ENCODE peak calls at places on chromosomes 2 and 18, in ten cellular contexts. One of them, this sample, is unnamed. For H3K27me3, the result is how much of the 10 kb centered on the place peaks cover.

GRCh38 chr2:60602828-60603532 is 49.5 kb upstream of the BCL11A start:
- DNase-seq in naive thymus-derived CD4-positive, alpha-beta T cell: no peak
- DNase-seq in fibroblast of lung: no peak
- DNase-seq in BJ: no peak
- DNase-seq in CD8-positive, alpha-beta T cell: no peak
- DNase-seq in brain microvascular endothelial cell: no peak
- DNase-seq in IMR-90: no peak
- DNase-seq in ovary: no peak
- DNase-seq in CD4-positive, alpha-beta memory T cell: no peak
- DNase-seq in tibial nerve: no peak
- DNase-seq in this sample: no peak

GRCh38 chr2:161237397-161238263 is 70.6 kb upstream of the PSMD14 start:
- DNase-seq in naive thymus-derived CD4-positive, alpha-beta T cell: peak
- DNase-seq in fibroblast of lung: peak
- DNase-seq in BJ: peak
- DNase-seq in CD8-positive, alpha-beta T cell: peak
- DNase-seq in brain microvascular endothelial cell: no peak
- DNase-seq in IMR-90: peak
- DNase-seq in ovary: peak
- DNase-seq in CD4-positive, alpha-beta memory T cell: peak
- DNase-seq in tibial nerve: peak
- DNase-seq in this sample: peak

GRCh38 chr2:120448427-120448826 is 102.5 kb downstream of the INHBB start:
- DNase-seq in naive thymus-derived CD4-positive, alpha-beta T cell: no peak
- DNase-seq in fibroblast of lung: no peak
- DNase-seq in BJ: no peak
- DNase-seq in CD8-positive, alpha-beta T cell: no peak
- DNase-seq in brain microvascular endothelial cell: no peak
- DNase-seq in IMR-90: no peak
- DNase-seq in ovary: no peak
- DNase-seq in CD4-positive, alpha-beta memory T cell: no peak
- DNase-seq in tibial nerve: no peak
- DNase-seq in this sample: no peak

GRCh38 chr2:127100261-127101047 is 6.5 kb downstream of the BIN1 start:
- DNase-seq in naive thymus-derived CD4-positive, alpha-beta T cell: no peak
- DNase-seq in fibroblast of lung: peak
- DNase-seq in BJ: no peak
- DNase-seq in CD8-positive, alpha-beta T cell: no peak
- DNase-seq in brain microvascular endothelial cell: no peak
- DNase-seq in IMR-90: peak
- DNase-seq in ovary: peak
- DNase-seq in CD4-positive, alpha-beta memory T cell: no peak
- DNase-seq in tibial nerve: no peak
- DNase-seq in this sample: no peak

GRCh38 chr18:48996041-48996440 is 45.3 kb upstream of the SMAD7 start:
- DNase-seq in naive thymus-derived CD4-positive, alpha-beta T cell: no peak
- DNase-seq in fibroblast of lung: no peak
- DNase-seq in BJ: no peak
- DNase-seq in CD8-positive, alpha-beta T cell: no peak
- DNase-seq in brain microvascular endothelial cell: no peak
- DNase-seq in IMR-90: no peak
- DNase-seq in ovary: no peak
- DNase-seq in CD4-positive, alpha-beta memory T cell: no peak
- DNase-seq in tibial nerve: no peak
- DNase-seq in this sample: no peak

GRCh38 chr18:30945769-30946168 is 96.8 kb downstream of the DSC3 start:
- DNase-seq in naive thymus-derived CD4-positive, alpha-beta T cell: no peak
- DNase-seq in fibroblast of lung: peak
- DNase-seq in BJ: no peak
- DNase-seq in CD8-positive, alpha-beta T cell: no peak
- DNase-seq in brain microvascular endothelial cell: no peak
- DNase-seq in IMR-90: no peak
- DNase-seq in ovary: no peak
- DNase-seq in CD4-positive, alpha-beta memory T cell: no peak
- DNase-seq in tibial nerve: no peak
- DNase-seq in this sample: no peak

GRCh38 chr2:186950694-186951093 is 101.7 kb upstream of the ZSWIM2 start:
- DNase-seq in naive thymus-derived CD4-positive, alpha-beta T cell: no peak
- DNase-seq in fibroblast of lung: peak
- DNase-seq in BJ: no peak
- DNase-seq in CD8-positive, alpha-beta T cell: no peak
- DNase-seq in brain microvascular endothelial cell: no peak
- DNase-seq in IMR-90: peak
- DNase-seq in ovary: no peak
- DNase-seq in CD4-positive, alpha-beta memory T cell: no peak
- DNase-seq in tibial nerve: no peak
- DNase-seq in this sample: no peak

GRCh38 chr2:182252534-182252933 is 174.3 kb downstream of the PDE1A start:
- DNase-seq in naive thymus-derived CD4-positive, alpha-beta T cell: no peak
- DNase-seq in fibroblast of lung: no peak
- DNase-seq in BJ: no peak
- DNase-seq in CD8-positive, alpha-beta T cell: no peak
- DNase-seq in brain microvascular endothelial cell: no peak
- DNase-seq in IMR-90: no peak
- DNase-seq in ovary: no peak
- DNase-seq in CD4-positive, alpha-beta memory T cell: no peak
- DNase-seq in tibial nerve: no peak
- DNase-seq in this sample: no peak

GRCh38 chr18:21682276-21683051 is 22.1 kb downstream of the ABHD3 start:
- DNase-seq in naive thymus-derived CD4-positive, alpha-beta T cell: peak
- DNase-seq in fibroblast of lung: peak
- DNase-seq in BJ: peak
- DNase-seq in CD8-positive, alpha-beta T cell: peak
- DNase-seq in brain microvascular endothelial cell: no peak
- DNase-seq in IMR-90: peak
- DNase-seq in ovary: no peak
- DNase-seq in CD4-positive, alpha-beta memory T cell: peak
- DNase-seq in tibial nerve: peak
- DNase-seq in this sample: no peak

GRCh38 chr18:62928316-62928715 is 213.0 kb downstream of the PHLPP1 start:
- DNase-seq in naive thymus-derived CD4-positive, alpha-beta T cell: no peak
- DNase-seq in fibroblast of lung: peak
- DNase-seq in BJ: no peak
- DNase-seq in CD8-positive, alpha-beta T cell: no peak
- DNase-seq in brain microvascular endothelial cell: no peak
- DNase-seq in IMR-90: peak
- DNase-seq in ovary: no peak
- DNase-seq in CD4-positive, alpha-beta memory T cell: no peak
- DNase-seq in tibial nerve: no peak
- DNase-seq in this sample: no peak

GRCh38 chr2:219249203-219249980 is 3.7 kb upstream of the TUBA4B start:
- DNase-seq in naive thymus-derived CD4-positive, alpha-beta T cell: peak
- DNase-seq in fibroblast of lung: peak
- DNase-seq in BJ: no peak
- DNase-seq in CD8-positive, alpha-beta T cell: peak
- DNase-seq in brain microvascular endothelial cell: peak
- DNase-seq in IMR-90: peak
- DNase-seq in ovary: peak
- DNase-seq in CD4-positive, alpha-beta memory T cell: peak
- DNase-seq in tibial nerve: peak
- DNase-seq in this sample: peak

GRCh38 chr2:229673676-229674075 is 40.7 kb downstream of the DNER start:
- DNase-seq in naive thymus-derived CD4-positive, alpha-beta T cell: no peak
- DNase-seq in fibroblast of lung: no peak
- DNase-seq in BJ: no peak
- DNase-seq in CD8-positive, alpha-beta T cell: no peak
- DNase-seq in brain microvascular endothelial cell: no peak
- DNase-seq in IMR-90: no peak
- DNase-seq in ovary: no peak
- DNase-seq in CD4-positive, alpha-beta memory T cell: no peak
- DNase-seq in tibial nerve: no peak
- DNase-seq in this sample: no peak

GRCh38 chr2:218060950-218061660 is 7.9 kb upstream of the RUFY4 start:
- DNase-seq in naive thymus-derived CD4-positive, alpha-beta T cell: no peak
- DNase-seq in fibroblast of lung: no peak
- DNase-seq in BJ: no peak
- DNase-seq in CD8-positive, alpha-beta T cell: no peak
- DNase-seq in brain microvascular endothelial cell: no peak
- DNase-seq in IMR-90: no peak
- DNase-seq in ovary: no peak
- DNase-seq in CD4-positive, alpha-beta memory T cell: no peak
- DNase-seq in tibial nerve: no peak
- DNase-seq in this sample: no peak

GRCh38 chr2:170434900-170435640 is 257.1 kb downstream of the MYO3B start:
- DNase-seq in naive thymus-derived CD4-positive, alpha-beta T cell: no peak
- DNase-seq in fibroblast of lung: no peak
- DNase-seq in BJ: no peak
- DNase-seq in CD8-positive, alpha-beta T cell: no peak
- DNase-seq in brain microvascular endothelial cell: no peak
- DNase-seq in IMR-90: no peak
- DNase-seq in ovary: no peak
- DNase-seq in CD4-positive, alpha-beta memory T cell: peak
- DNase-seq in tibial nerve: no peak
- DNase-seq in this sample: no peak

GRCh38 chr18:56431551-56431950 is 206.8 kb downstream of the TXNL1 start:
- DNase-seq in naive thymus-derived CD4-positive, alpha-beta T cell: no peak
- DNase-seq in fibroblast of lung: peak
- DNase-seq in BJ: no peak
- DNase-seq in CD8-positive, alpha-beta T cell: no peak
- DNase-seq in brain microvascular endothelial cell: no peak
- DNase-seq in IMR-90: peak
- DNase-seq in ovary: no peak
- DNase-seq in CD4-positive, alpha-beta memory T cell: no peak
- DNase-seq in tibial nerve: no peak
- DNase-seq in this sample: no peak

GRCh38 chr2:103804013-103804412 is 1042.2 kb downstream of the TMEM182 start:
- DNase-seq in naive thymus-derived CD4-positive, alpha-beta T cell: no peak
- DNase-seq in fibroblast of lung: no peak
- DNase-seq in BJ: no peak
- DNase-seq in CD8-positive, alpha-beta T cell: no peak
- DNase-seq in brain microvascular endothelial cell: no peak
- DNase-seq in IMR-90: no peak
- DNase-seq in ovary: no peak
- DNase-seq in CD4-positive, alpha-beta memory T cell: no peak
- DNase-seq in tibial nerve: no peak
- DNase-seq in this sample: no peak

DNA sequence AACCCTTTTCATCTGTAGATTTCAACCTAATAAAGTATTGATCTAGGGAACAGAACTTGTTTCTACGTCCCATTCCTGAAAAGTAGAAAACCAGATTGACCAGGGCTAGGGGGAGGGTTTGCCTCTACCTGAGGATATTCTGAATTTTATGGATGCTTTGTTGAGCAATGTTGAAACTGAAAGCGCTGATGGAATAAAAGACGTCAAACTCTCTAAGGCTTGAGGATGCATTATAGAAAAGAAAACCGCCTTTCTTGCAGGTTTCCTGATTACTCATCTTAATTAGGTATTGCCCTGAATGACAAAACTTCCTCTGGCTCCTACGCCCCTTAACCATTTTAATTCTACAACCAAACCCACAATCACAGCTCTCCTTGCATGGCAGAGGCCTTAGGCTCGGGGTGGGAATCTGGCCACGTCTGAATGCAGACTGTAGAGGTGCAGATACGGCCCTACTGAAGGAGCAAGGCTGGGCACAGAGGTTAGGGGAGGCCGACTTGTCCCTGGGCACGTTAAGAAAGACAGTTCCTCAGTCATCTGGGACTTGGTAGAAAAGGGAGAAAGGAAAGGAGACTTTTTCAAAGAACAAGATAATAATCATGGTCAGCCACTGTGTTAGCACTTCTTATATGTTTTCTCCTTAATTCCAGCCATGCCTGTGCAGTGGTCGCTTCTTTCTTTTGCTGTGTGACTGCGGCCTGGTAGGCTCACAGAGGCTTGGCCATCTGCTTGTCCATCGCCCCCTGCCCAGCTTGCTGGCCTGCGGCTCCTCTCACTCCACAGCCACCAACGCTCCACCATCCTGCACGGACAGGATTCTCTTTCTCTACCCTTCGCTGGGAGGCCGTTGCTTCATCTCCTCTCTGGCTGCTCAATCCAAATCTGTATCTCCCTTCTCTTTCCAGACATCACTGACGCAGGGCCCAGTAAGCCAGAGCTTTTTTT is 209.5 kb downstream of the VAPA start:
- DNase-seq in naive thymus-derived CD4-positive, alpha-beta T cell: no peak
- DNase-seq in fibroblast of lung: peak
- DNase-seq in BJ: no peak
- DNase-seq in CD8-positive, alpha-beta T cell: no peak
- DNase-seq in brain microvascular endothelial cell: no peak
- DNase-seq in IMR-90: no peak
- DNase-seq in ovary: no peak
- DNase-seq in CD4-positive, alpha-beta memory T cell: no peak
- DNase-seq in tibial nerve: no peak
- DNase-seq in this sample: no peak
- H3K4me3 ChIP-seq in naive thymus-derived CD4-positive, alpha-beta T cell: no peak
- H3K4me3 ChIP-seq in fibroblast of lung: no peak
- H3K4me3 ChIP-seq in BJ: no peak
- H3K4me3 ChIP-seq in CD8-positive, alpha-beta T cell: no peak
- H3K4me3 ChIP-seq in brain microvascular endothelial cell: no peak
- H3K4me3 ChIP-seq in IMR-90: no peak
- H3K4me3 ChIP-seq in ovary: no peak
- H3K4me3 ChIP-seq in CD4-positive, alpha-beta memory T cell: no peak
- H3K4me3 ChIP-seq in tibial nerve: no peak
- H3K4me3 ChIP-seq in this sample: no peak

GRCh38 chr2:43132523-43133301 is 93.7 kb downstream of the ZFP36L2 start:
- DNase-seq in naive thymus-derived CD4-positive, alpha-beta T cell: no peak
- DNase-seq in fibroblast of lung: no peak
- DNase-seq in BJ: no peak
- DNase-seq in CD8-positive, alpha-beta T cell: peak
- DNase-seq in brain microvascular endothelial cell: no peak
- DNase-seq in IMR-90: no peak
- DNase-seq in ovary: peak
- DNase-seq in CD4-positive, alpha-beta memory T cell: no peak
- DNase-seq in tibial nerve: no peak
- DNase-seq in this sample: no peak
- H3K27me3 ChIP-seq in naive thymus-derived CD4-positive, alpha-beta T cell: under half
- H3K27me3 ChIP-seq in fibroblast of lung: under half
- H3K27me3 ChIP-seq in BJ: under half
- H3K27me3 ChIP-seq in CD8-positive, alpha-beta T cell: under half
- H3K27me3 ChIP-seq in brain microvascular endothelial cell: under half
- H3K27me3 ChIP-seq in IMR-90: under half
- H3K27me3 ChIP-seq in ovary: under half
- H3K27me3 ChIP-seq in CD4-positive, alpha-beta memory T cell: under half
- H3K27me3 ChIP-seq in tibial nerve: under half
- H3K27me3 ChIP-seq in this sample: under half

DNA sequence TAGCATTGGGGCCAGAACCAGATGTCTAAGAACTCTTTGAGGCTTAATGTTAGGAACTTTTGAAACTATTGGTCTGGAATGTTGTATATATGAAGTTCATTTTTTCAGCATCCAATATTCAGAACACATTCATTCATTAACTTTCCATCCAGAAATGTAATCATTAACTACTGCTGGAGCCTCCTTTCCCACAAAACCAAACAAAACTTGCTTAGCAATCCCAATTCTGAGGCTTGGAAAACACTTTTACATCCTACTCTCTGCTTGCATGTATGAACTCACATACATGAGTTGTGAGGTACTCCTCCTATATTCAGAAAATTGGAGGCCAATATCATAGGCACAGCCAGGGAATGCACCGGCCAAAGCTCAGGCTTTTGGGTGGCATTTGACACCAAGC is 841 bp upstream of the LRATD1 start:
- DNase-seq in naive thymus-derived CD4-positive, alpha-beta T cell: no peak
- DNase-seq in fibroblast of lung: no peak
- DNase-seq in BJ: no peak
- DNase-seq in CD8-positive, alpha-beta T cell: no peak
- DNase-seq in brain microvascular endothelial cell: no peak
- DNase-seq in IMR-90: no peak
- DNase-seq in ovary: no peak
- DNase-seq in CD4-positive, alpha-beta memory T cell: no peak
- DNase-seq in tibial nerve: no peak
- DNase-seq in this sample: no peak
- H3K4me3 ChIP-seq in naive thymus-derived CD4-positive, alpha-beta T cell: no peak
- H3K4me3 ChIP-seq in fibroblast of lung: peak
- H3K4me3 ChIP-seq in BJ: no peak
- H3K4me3 ChIP-seq in CD8-positive, alpha-beta T cell: no peak
- H3K4me3 ChIP-seq in brain microvascular endothelial cell: no peak
- H3K4me3 ChIP-seq in IMR-90: no peak
- H3K4me3 ChIP-seq in ovary: no peak
- H3K4me3 ChIP-seq in CD4-positive, alpha-beta memory T cell: no peak
- H3K4me3 ChIP-seq in tibial nerve: no peak
- H3K4me3 ChIP-seq in this sample: no peak

GRCh38 chr2:176072292-176072669 is 11.5 kb downstream of the EVX2 start:
- DNase-seq in naive thymus-derived CD4-positive, alpha-beta T cell: no peak
- DNase-seq in fibroblast of lung: no peak
- DNase-seq in BJ: no peak
- DNase-seq in CD8-positive, alpha-beta T cell: no peak
- DNase-seq in brain microvascular endothelial cell: no peak
- DNase-seq in IMR-90: no peak
- DNase-seq in ovary: no peak
- DNase-seq in CD4-positive, alpha-beta memory T cell: no peak
- DNase-seq in tibial nerve: no peak
- DNase-seq in this sample: no peak
- H3K27me3 ChIP-seq in naive thymus-derived CD4-positive, alpha-beta T cell: under half
- H3K27me3 ChIP-seq in fibroblast of lung: half or more
- H3K27me3 ChIP-seq in BJ: under half
- H3K27me3 ChIP-seq in CD8-positive, alpha-beta T cell: half or more
- H3K27me3 ChIP-seq in brain microvascular endothelial cell: half or more
- H3K27me3 ChIP-seq in IMR-90: half or more
- H3K27me3 ChIP-seq in ovary: under half
- H3K27me3 ChIP-seq in CD4-positive, alpha-beta memory T cell: half or more
- H3K27me3 ChIP-seq in tibial nerve: under half
- H3K27me3 ChIP-seq in this sample: under half